ENCODE peak calls at places on chromosomes 12 and 14, in six cellular contexts. F, V, Y, P, R and H are unnamed samples.

GRCh38 chr12:93925585-93925984 is 222.8 kb upstream of the PLXNC1 start:
- DNase-seq in V (no peak), R (no peak), Y (no peak), F (no peak), P (no peak), H (no peak)

GRCh38 chr12:21483531-21483930 is 17.9 kb downstream of the RECQL start:
- DNase-seq in F (no peak), V (no peak), Y (no peak), R (no peak), P (no peak), H (no peak)

GRCh38 chr12:58008658-58009057 is 67.3 kb downstream of the ATP23 start:
- DNase-seq in P (no peak), F (no peak), V (no peak), Y (no peak), R (no peak), H (no peak)

GRCh38 chr12:49369723-49370145 is 2.5 kb downstream of the SPATS2 start:
- DNase-seq in F (no peak), R (peak), V (no peak), P (peak), Y (peak), H (no peak)

GRCh38 chr12:13347241-13348043 is 150.9 kb downstream of the EMP1 start:
- DNase-seq in F (no peak), R (no peak), V (no peak), P (no peak), Y (no peak), H (peak)

GRCh38 chr14:93113678-93114067 is 2.1 kb downstream of the ITPK1 start:
- DNase-seq in R (no peak), P (peak), V (no peak), Y (peak), F (peak), H (no peak)

GRCh38 chr12:65775720-65776119 is 48.6 kb upstream of the HMGA2 start:
- DNase-seq in V (no peak), R (no peak), F (no peak), Y (no peak), P (no peak), H (no peak)

GRCh38 chr14:41423503-41423902 is 183.2 kb upstream of the LRFN5 start:
- DNase-seq in Y (no peak), R (no peak), P (no peak), F (no peak), V (no peak), H (no peak)

GRCh38 chr12:122026706-122027328 is 5.1 kb downstream of the BCL7A start:
- DNase-seq in P (no peak), F (no peak), R (no peak), V (no peak), Y (peak), H (no peak)

DNA sequence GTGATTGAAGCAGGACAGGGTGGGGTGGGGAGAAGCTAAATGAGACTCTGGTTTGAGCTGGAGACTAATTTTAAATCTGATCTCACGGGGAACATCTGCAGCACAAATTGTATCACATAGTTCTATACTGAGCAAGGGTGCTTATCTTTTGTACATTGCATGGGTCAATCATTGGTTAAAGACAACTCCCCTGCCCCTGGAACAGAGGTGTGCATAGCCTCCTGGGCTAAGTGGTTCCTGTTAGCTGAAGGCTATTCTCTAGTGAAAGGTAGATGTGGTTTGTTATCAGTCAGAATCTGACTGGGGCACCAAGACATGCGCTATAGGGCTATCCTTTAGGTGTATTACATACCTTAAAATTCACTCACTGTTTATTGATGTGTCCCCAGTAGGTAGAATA is 103.9 kb upstream of the KITLG start:
- DNase-seq in F (no peak), Y (no peak), P (no peak), V (no peak), R (no peak), H (no peak)
- H3K4me3 ChIP-seq in F (no peak), Y (no peak), P (no peak), V (no peak), R (no peak), H (no peak)

GRCh38 chr12:8989425-8989824 is at the start of gene KLRG1:
- DNase-seq in Y (no peak), V (no peak), F (no peak), R (no peak), P (no peak), H (no peak)
- H3K27ac ChIP-seq in Y (no peak), V (no peak), F (no peak), R (no peak), P (no peak), H (no peak)

DNA sequence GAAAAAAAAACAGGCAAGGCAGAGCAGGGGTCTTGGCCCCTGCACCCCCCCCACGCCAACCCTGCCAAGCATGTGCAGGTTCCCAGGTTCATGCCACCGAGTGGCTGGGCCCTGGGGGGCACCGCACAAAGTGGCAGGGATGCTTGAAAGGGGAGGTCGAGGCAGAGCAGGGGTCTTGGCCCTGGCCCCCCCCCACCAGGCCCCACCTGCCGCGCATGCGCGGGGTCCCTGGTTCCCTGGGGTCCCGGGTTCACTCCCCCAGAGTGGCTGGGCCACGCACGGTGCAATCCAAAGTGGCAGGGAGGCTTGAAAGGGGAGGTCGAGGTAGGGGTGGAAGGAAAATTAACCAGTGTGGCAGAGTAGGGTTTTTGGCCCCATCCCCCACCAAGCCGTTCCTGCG is 312.2 kb downstream of the ALG10 start:
- DNase-seq in Y (no peak), V (no peak), P (no peak), R (no peak), F (no peak), H (no peak)
- TF ChIP-seq CTCF in Y (no peak), V (no peak), P (no peak), R (no peak), F (no peak), H (no peak)

GRCh38 chr12:80708535-80709328 is 1.3 kb downstream of the MYF6 start:
- DNase-seq in R (no peak), Y (peak), F (peak), P (no peak), V (no peak), H (no peak)
- H3K4me3 ChIP-seq in R (peak), Y (peak), F (no peak), P (no peak), V (no peak), H (peak)

DNA sequence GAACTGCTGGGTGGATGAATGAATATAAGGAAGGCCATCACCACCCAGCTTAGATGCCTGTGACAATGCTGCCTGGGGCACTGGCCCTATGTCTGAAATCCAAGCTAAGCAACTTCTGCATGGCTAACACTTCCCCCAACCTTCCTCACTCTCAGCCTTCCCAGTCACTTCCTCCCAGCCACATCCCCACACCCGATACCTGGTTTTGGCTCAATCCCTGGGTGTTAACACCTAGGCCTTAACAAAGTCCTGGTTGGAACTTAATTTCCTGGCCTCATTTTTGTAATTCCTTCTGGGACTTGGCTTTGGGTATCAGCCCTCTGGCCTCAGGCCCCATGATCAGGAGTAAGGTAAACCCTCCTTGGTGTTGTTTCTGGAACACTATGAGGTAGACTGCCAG is 110.0 kb downstream of the EFCAB11 start:
- DNase-seq in R (no peak), V (no peak), F (no peak), P (no peak), Y (no peak), H (no peak)
- H3K27ac ChIP-seq in R (no peak), V (no peak), F (no peak), P (no peak), Y (peak), H (peak)